ENCODE peak calls at places on chromosomes 7 and 10, in five cellular contexts. Y, F, L, P and U are unnamed samples.

GRCh38 chr7:28804990-28805389 is 153.1 kb downstream of the TRIL start:
- DNase-seq in P (no peak), F (no peak), L (no peak), Y (peak), U (no peak)

GRCh38 chr10:78714225-78714624 is 354.5 kb upstream of the ZMIZ1 start:
- DNase-seq in P (no peak), F (no peak), Y (no peak), L (no peak), U (no peak)

GRCh38 chr7:34982371-34983019 is 54.8 kb downstream of the DPY19L1 start:
- DNase-seq in Y (no peak), F (no peak), P (no peak), L (no peak), U (no peak)

GRCh38 chr7:155979994-155980393 is 167.7 kb upstream of the SHH start:
- DNase-seq in Y (no peak), P (no peak), F (no peak), L (peak), U (peak)

GRCh38 chr10:18607503-18607902 is 43.9 kb downstream of the NSUN6 start:
- DNase-seq in L (no peak), F (peak), Y (peak), P (no peak), U (no peak)

GRCh38 chr10:16843252-16843870 is 26.1 kb upstream of the RSU1 start:
- DNase-seq in L (no peak), Y (peak), F (no peak), P (no peak), U (no peak)

GRCh38 chr7:153943428-153944370 is 108.5 kb upstream of the DPP6 start:
- DNase-seq in L (no peak), F (no peak), Y (no peak), P (no peak), U (no peak)

GRCh38 chr7:124276005-124276606 is 243.2 kb upstream of the TMEM229A start:
- DNase-seq in L (no peak), Y (no peak), P (peak), F (peak), U (no peak)

GRCh38 chr10:88091490-88092061 is 228.2 kb downstream of the PTEN start:
- DNase-seq in F (peak), P (no peak), L (no peak), Y (no peak), U (no peak)

GRCh38 chr7:1674161-1675035 is 4.3 kb downstream of the ELFN1 start:
- DNase-seq in P (no peak), Y (no peak), L (peak), F (no peak), U (peak)

GRCh38 chr10:91724933-91725332 is 73.3 kb upstream of the TNKS2 start:
- DNase-seq in L (no peak), Y (no peak), P (no peak), F (no peak), U (no peak)

GRCh38 chr7:43141091-43141490 is 28.6 kb downstream of the HECW1 start:
- DNase-seq in F (no peak), Y (peak), L (no peak), P (peak), U (no peak)

GRCh38 chr10:52443419-52444388 is 129.6 kb downstream of the DKK1 start:
- DNase-seq in P (no peak), L (no peak), F (no peak), Y (peak), U (no peak)

GRCh38 chr10:71727429-71728217 is 8.0 kb upstream of the C10orf105 start:
- DNase-seq in P (no peak), L (peak), F (peak), Y (no peak), U (no peak)

GRCh38 chr7:107506683-107507339 is 37.0 kb downstream of the GPR22 start:
- DNase-seq in Y (peak), P (peak), F (no peak), L (peak), U (no peak)

GRCh38 chr7:46226860-46227259 is 305.8 kb upstream of the IGFBP3 start:
- DNase-seq in F (no peak), P (no peak), L (no peak), Y (peak), U (no peak)

GRCh38 chr7:157975401-157976372 is 611.9 kb downstream of the PTPRN2 start:
- DNase-seq in Y (no peak), P (no peak), L (peak), F (no peak), U (no peak)

GRCh38 chr10:90969947-90970673 is 49.2 kb upstream of the ANKRD1 start:
- DNase-seq in L (no peak), P (no peak), F (no peak), Y (peak), U (no peak)

GRCh38 chr10:27741173-27742091 is 4.2 kb downstream of the MKX start:
- DNase-seq in Y (no peak), F (peak), P (peak), L (no peak), U (no peak)

GRCh38 chr10:14102056-14102455 is 228.7 kb downstream of the FRMD4A start:
- DNase-seq in F (no peak), Y (peak), P (no peak), L (no peak), U (no peak)

GRCh38 chr7:103967401-103967800 is 22.1 kb downstream of the RELN start:
- DNase-seq in L (no peak), P (peak), F (no peak), Y (no peak), U (no peak)

GRCh38 chr10:110651044-110651958 is 7.2 kb downstream of the RBM20 start:
- DNase-seq in P (no peak), F (peak), Y (peak), L (no peak), U (no peak)

GRCh38 chr10:129659881-129660280 is 192.8 kb downstream of the MGMT start:
- DNase-seq in P (no peak), F (no peak), Y (no peak), L (no peak), U (no peak)

GRCh38 chr7:16189026-16189715 is 232.2 kb downstream of the CRPPA start:
- DNase-seq in Y (peak), P (no peak), F (no peak), L (no peak), U (no peak)

GRCh38 chr10:17865351-17865750 is 56.2 kb downstream of the MRC1 start:
- DNase-seq in P (no peak), Y (no peak), L (no peak), F (no peak), U (no peak)

GRCh38 chr7:73980206-73980605 is 47.8 kb upstream of the ELN start:
- DNase-seq in F (no peak), Y (no peak), P (no peak), L (peak), U (no peak)

GRCh38 chr10:9198611-9199010 is 1144.1 kb downstream of the GATA3 start:
- DNase-seq in P (no peak), L (no peak), Y (peak), F (no peak), U (no peak)

GRCh38 chr10:11444531-11445228 is 166.8 kb downstream of the USP6NL start:
- DNase-seq in Y (no peak), F (no peak), P (no peak), L (no peak), U (peak)

GRCh38 chr10:119859422-119860258 is 13.0 kb downstream of the MCMBP start:
- DNase-seq in P (no peak), L (no peak), F (no peak), Y (peak), U (no peak)

GRCh38 chr7:143884978-143885559 is 16.9 kb downstream of the TCAF1 start:
- DNase-seq in P (peak), Y (peak), L (no peak), F (peak), U (peak)
- TF ChIP-seq CTCF in P (no peak), Y (no peak), L (no peak), F (no peak), U (no peak)

GRCh38 chr7:140604760-140605159 is 35.9 kb downstream of the DENND2A start:
- DNase-seq in L (no peak), P (no peak), F (no peak), Y (peak), U (no peak)

GRCh38 chr7:140601566-140602174 is 38.9 kb downstream of the DENND2A start:
- DNase-seq in P (no peak), Y (no peak), L (no peak), F (no peak), U (no peak)

GRCh38 chr7:140607441-140607989 is 33.1 kb downstream of the DENND2A start:
- DNase-seq in P (no peak), F (no peak), Y (peak), L (no peak), U (no peak)

GRCh38 chr7:140604076-140604475 is 36.5 kb downstream of the DENND2A start:
- DNase-seq in Y (no peak), F (no peak), L (no peak), P (no peak), U (no peak)

DNA sequence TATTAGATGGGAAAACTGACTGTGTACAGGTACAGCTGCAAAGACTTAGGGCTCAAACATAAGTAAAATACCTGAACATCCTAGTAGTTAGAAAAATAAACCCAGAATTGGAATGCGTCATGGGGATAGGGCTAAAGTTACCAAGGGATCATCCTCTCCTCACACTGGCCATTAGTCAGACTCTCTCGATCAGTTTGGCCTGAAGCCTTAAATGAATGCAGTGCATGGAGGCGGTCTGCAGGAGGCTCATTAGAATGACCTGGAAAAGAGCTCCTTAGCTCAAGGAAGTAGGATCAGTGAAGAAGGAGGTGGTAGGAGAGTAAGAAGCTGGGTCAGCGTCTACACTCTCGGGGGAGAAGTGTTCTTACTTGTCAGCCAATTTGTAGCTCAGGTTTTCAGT is 35.3 kb downstream of the DENND2A start:
- DNase-seq in F (no peak), P (no peak), L (no peak), Y (peak), U (no peak)
- TF ChIP-seq CTCF in F (no peak), P (no peak), L (no peak), Y (peak), U (no peak)

GRCh38 chr10:86401588-86402282 is 35.1 kb upstream of the GRID1 start:
- DNase-seq in F (peak), Y (no peak), P (peak), L (no peak), U (no peak)

GRCh38 chr10:86400705-86401587 is 34.4 kb upstream of the GRID1 start:
- DNase-seq in L (peak), Y (peak), P (peak), F (peak), U (no peak)

GRCh38 chr10:86402283-86402931 is 35.8 kb upstream of the GRID1 start:
- DNase-seq in L (no peak), P (no peak), Y (peak), F (no peak), U (no peak)

GRCh38 chr10:86399879-86400704 is 33.5 kb upstream of the GRID1 start:
- DNase-seq in L (peak), P (peak), Y (peak), F (peak), U (peak)

GRCh38 chr10:86403183-86403797 is 36.7 kb upstream of the GRID1 start:
- DNase-seq in L (no peak), P (no peak), F (no peak), Y (no peak), U (no peak)
- TF ChIP-seq CTCF in L (no peak), P (no peak), F (no peak), Y (no peak), U (no peak)

DNA sequence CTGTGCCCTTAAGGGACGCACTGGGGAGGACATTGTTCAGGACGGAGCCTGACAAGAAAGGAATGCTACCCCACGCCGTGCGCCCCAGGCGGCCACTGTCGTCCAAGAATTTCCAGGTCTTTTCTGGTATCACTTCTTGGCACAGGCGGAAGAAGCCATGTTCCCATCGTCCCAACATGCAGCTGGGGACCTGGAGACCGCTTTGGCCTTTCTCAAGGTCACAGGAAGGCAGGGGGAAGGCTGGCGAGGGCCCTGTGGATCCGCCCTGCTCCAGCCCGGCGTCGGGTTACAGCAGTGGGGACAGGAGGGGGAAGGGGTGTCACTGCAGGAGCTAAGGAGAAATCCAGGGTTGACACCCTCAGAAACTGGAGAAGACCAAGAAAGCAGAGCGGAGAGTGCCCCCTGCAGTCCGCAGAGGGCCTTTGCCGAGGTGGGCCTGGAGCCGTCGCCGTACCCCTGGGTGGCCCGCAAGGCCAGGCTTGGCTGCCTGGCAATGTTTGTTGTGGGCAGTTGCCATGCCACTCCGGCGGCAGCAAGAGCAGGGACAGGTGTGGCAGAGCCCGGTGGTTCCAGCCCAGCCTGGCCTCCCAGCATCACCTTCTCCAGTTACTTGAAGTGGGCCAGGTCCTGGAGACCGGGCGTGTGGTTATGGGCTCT is 104.1 kb downstream of the LHPP start:
- DNase-seq in P (peak), L (peak), F (peak), Y (no peak), U (no peak)
- TF ChIP-seq CTCF in P (peak), L (no peak), F (no peak), Y (peak), U (peak)

DNA sequence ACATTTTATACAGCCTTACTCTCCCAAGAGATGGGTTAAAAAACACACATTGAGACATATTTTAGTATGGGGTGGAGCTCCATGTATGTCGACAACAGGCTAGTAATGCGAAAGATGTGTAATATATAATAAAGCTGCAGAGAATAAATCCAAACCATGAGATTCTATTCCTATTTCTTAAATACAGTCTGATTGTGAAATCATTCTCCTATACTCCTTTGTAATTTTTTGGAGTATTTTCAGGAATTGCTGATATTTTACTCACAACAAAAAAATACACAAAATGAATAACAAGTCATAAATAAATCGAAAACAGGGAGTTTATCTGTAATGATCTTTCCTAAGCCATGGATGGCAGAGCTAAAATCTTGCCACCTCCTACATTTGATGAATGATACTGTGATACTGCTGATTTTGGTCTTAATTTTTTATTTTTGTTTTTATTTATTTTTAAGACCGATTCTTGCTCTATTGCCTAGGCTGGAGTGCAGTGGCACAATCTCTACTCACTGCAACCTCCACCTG is 173.5 kb upstream of the KLF6 start:
- DNase-seq in Y (no peak), L (no peak), F (no peak), P (no peak), U (no peak)
- TF ChIP-seq CTCF in Y (no peak), L (no peak), F (no peak), P (no peak), U (no peak)

GRCh38 chr7:143878884-143879283 is 23.1 kb downstream of the TCAF1 start:
- DNase-seq in L (no peak), P (no peak), F (no peak), Y (no peak), U (no peak)
- TF ChIP-seq CTCF in L (no peak), P (no peak), F (no peak), Y (no peak), U (no peak)

GRCh38 chr10:31030800-31031199 is 865 bp downstream of the ZNF438 start:
- DNase-seq in F (no peak), L (no peak), P (no peak), Y (no peak), U (no peak)

GRCh38 chr10:31031666-31032514 is at the start of gene ZNF438:
- DNase-seq in L (peak), P (peak), F (peak), Y (peak), U (peak)

GRCh38 chr10:31030216-31030615 is 1.4 kb downstream of the ZNF438 start:
- DNase-seq in L (no peak), F (no peak), Y (peak), P (no peak), U (no peak)

GRCh38 chr10:31032515-31033132 is 959 bp upstream of the ZNF438 start:
- DNase-seq in F (no peak), Y (no peak), L (peak), P (no peak), U (no peak)

DNA sequence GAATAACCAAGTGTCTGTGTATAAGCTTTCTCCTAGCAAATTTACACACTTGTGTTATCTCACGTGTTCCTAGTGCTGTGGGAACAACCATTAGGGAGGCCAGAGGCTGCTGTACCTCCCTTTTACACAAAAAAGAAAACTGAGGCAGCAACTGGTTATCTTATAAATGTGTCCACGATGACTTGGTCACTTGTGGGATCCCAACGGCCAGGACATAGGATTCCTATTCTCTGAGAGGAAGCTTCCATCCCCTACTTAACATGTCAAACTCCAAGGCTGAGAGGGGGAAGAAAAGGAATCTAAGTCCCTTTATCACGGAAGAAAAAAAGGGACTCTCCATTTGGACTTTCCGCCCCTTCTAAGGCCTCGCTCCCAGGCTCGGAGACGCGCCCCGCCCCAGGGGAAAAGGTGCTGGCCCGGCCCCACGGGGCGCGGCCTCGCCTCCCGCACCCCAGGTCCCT is 430 bp downstream of the ZNF438 start:
- DNase-seq in L (no peak), Y (no peak), P (no peak), F (no peak), U (no peak)
- TF ChIP-seq CTCF in L (no peak), Y (no peak), P (no peak), F (no peak), U (no peak)

DNA sequence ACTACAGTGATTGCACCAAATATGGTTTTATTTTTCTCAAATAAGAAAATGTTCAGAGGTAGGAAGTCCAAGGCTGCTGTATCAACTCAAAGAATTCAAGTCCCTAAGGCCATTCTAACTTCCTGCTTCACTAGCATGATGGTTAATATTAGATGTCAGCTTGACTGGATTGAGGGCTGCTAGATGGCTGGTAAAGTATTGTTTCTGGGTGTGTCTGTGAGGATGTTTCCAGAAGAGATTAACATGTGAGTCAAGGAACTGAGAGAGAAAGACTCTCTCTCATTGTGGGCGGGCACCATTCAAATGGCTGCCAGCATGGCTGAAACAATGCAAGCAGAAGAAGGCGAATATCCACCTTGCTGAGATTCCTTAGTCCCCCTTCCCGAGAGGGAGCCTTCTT is 77.4 kb upstream of the NRBF2 start:
- DNase-seq in F (no peak), L (no peak), Y (no peak), P (no peak), U (no peak)
- TF ChIP-seq CTCF in F (no peak), L (no peak), Y (no peak), P (no peak), U (no peak)